ENCODE peak calls at places on chromosomes 6 and 20, in ten cellular contexts. One of them, this sample, is unnamed. For H3K36me3, the result is how much of the 10 kb centered on the place peaks cover.

GRCh38 chr20:54019127-54019526 is 51.3 kb downstream of the BCAS1 start:
- DNase-seq in endodermal cell: no peak
- DNase-seq in left ventricle myocardium inferior: no peak
- DNase-seq in body of pancreas: no peak
- DNase-seq in A673: no peak
- DNase-seq in CD8-positive, alpha-beta T cell: no peak
- DNase-seq in NT2/D1: no peak
- DNase-seq in iPS DF 6.9: no peak
- DNase-seq in GM23248: no peak
- DNase-seq in sigmoid colon: no peak
- DNase-seq in this sample: no peak

GRCh38 chr20:21521596-21522478 is 8.0 kb upstream of the NKX2-2 start:
- DNase-seq in GM23248: no peak
- DNase-seq in endodermal cell: peak
- DNase-seq in iPS DF 6.9: no peak
- DNase-seq in NT2/D1: no peak
- DNase-seq in left ventricle myocardium inferior: no peak
- DNase-seq in A673: peak
- DNase-seq in CD8-positive, alpha-beta T cell: no peak
- DNase-seq in sigmoid colon: no peak
- DNase-seq in body of pancreas: no peak
- DNase-seq in this sample: no peak

GRCh38 chr6:158149641-158150040 is 18.4 kb downstream of the SERAC1 start:
- DNase-seq in CD8-positive, alpha-beta T cell: no peak
- DNase-seq in body of pancreas: no peak
- DNase-seq in NT2/D1: no peak
- DNase-seq in A673: no peak
- DNase-seq in sigmoid colon: no peak
- DNase-seq in iPS DF 6.9: no peak
- DNase-seq in endodermal cell: no peak
- DNase-seq in GM23248: peak
- DNase-seq in left ventricle myocardium inferior: no peak
- DNase-seq in this sample: no peak

GRCh38 chr6:96787846-96788580 is 49.3 kb downstream of the GPR63 start:
- DNase-seq in iPS DF 6.9: peak
- DNase-seq in body of pancreas: no peak
- DNase-seq in NT2/D1: no peak
- DNase-seq in A673: no peak
- DNase-seq in CD8-positive, alpha-beta T cell: no peak
- DNase-seq in sigmoid colon: no peak
- DNase-seq in GM23248: no peak
- DNase-seq in endodermal cell: no peak
- DNase-seq in left ventricle myocardium inferior: no peak
- DNase-seq in this sample: no peak

GRCh38 chr6:43953794-43954310 is 173.4 kb downstream of the MRPL14 start:
- DNase-seq in A673: no peak
- DNase-seq in NT2/D1: no peak
- DNase-seq in GM23248: peak
- DNase-seq in body of pancreas: peak
- DNase-seq in CD8-positive, alpha-beta T cell: no peak
- DNase-seq in endodermal cell: peak
- DNase-seq in iPS DF 6.9: peak
- DNase-seq in left ventricle myocardium inferior: peak
- DNase-seq in sigmoid colon: no peak
- DNase-seq in this sample: no peak

GRCh38 chr6:16238057-16238657 is at the start of gene GMPR:
- DNase-seq in NT2/D1: no peak
- DNase-seq in body of pancreas: peak
- DNase-seq in endodermal cell: peak
- DNase-seq in sigmoid colon: peak
- DNase-seq in CD8-positive, alpha-beta T cell: peak
- DNase-seq in GM23248: peak
- DNase-seq in A673: peak
- DNase-seq in iPS DF 6.9: no peak
- DNase-seq in left ventricle myocardium inferior: peak
- DNase-seq in this sample: no peak

GRCh38 chr20:47847882-47848485 is 62.7 kb upstream of the SULF2 start:
- DNase-seq in A673: no peak
- DNase-seq in endodermal cell: no peak
- DNase-seq in sigmoid colon: no peak
- DNase-seq in left ventricle myocardium inferior: no peak
- DNase-seq in CD8-positive, alpha-beta T cell: no peak
- DNase-seq in body of pancreas: no peak
- DNase-seq in GM23248: no peak
- DNase-seq in iPS DF 6.9: no peak
- DNase-seq in NT2/D1: no peak
- DNase-seq in this sample: no peak

GRCh38 chr6:134816300-134816699 is 133.6 kb downstream of the ALDH8A1 start:
- DNase-seq in NT2/D1: no peak
- DNase-seq in body of pancreas: no peak
- DNase-seq in sigmoid colon: no peak
- DNase-seq in iPS DF 6.9: no peak
- DNase-seq in A673: peak
- DNase-seq in endodermal cell: no peak
- DNase-seq in left ventricle myocardium inferior: no peak
- DNase-seq in GM23248: no peak
- DNase-seq in CD8-positive, alpha-beta T cell: no peak
- DNase-seq in this sample: no peak

DNA sequence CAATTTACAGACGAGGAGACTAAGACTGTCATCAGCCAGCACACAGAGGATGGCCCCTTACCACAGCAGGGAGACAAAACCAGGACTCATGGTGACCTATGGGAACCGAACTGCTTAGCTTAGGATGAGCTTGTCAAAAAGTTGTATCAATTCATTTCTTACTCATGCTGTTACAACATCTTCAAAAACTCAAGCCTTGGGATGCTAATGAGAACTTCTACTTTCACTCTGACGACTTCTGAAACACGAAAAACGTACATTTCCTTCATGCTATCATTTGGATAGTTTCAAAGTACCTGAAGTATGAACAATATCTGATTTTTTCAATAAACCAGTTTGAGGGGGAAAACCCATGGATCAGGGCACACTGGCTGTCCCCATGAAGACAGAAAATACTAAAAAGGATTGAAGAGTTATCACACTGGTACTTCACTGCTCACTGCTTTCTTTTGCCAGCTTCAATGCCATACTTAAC is 31.9 kb downstream of the HIVEP2 start:
- DNase-seq in left ventricle myocardium inferior: no peak
- DNase-seq in body of pancreas: no peak
- DNase-seq in NT2/D1: no peak
- DNase-seq in GM23248: no peak
- DNase-seq in sigmoid colon: no peak
- DNase-seq in CD8-positive, alpha-beta T cell: no peak
- DNase-seq in iPS DF 6.9: no peak
- DNase-seq in endodermal cell: no peak
- DNase-seq in A673: no peak
- DNase-seq in this sample: no peak
- H3K4me3 ChIP-seq in left ventricle myocardium inferior: no peak
- H3K4me3 ChIP-seq in body of pancreas: no peak
- H3K4me3 ChIP-seq in NT2/D1: no peak
- H3K4me3 ChIP-seq in GM23248: no peak
- H3K4me3 ChIP-seq in sigmoid colon: no peak
- H3K4me3 ChIP-seq in CD8-positive, alpha-beta T cell: peak
- H3K4me3 ChIP-seq in iPS DF 6.9: no peak
- H3K4me3 ChIP-seq in endodermal cell: no peak
- H3K4me3 ChIP-seq in A673: no peak
- H3K4me3 ChIP-seq in this sample: no peak

GRCh38 chr6:5746392-5747140 is 260.2 kb downstream of the NRN1 start:
- DNase-seq in body of pancreas: no peak
- DNase-seq in CD8-positive, alpha-beta T cell: no peak
- DNase-seq in left ventricle myocardium inferior: no peak
- DNase-seq in NT2/D1: peak
- DNase-seq in sigmoid colon: no peak
- DNase-seq in GM23248: peak
- DNase-seq in iPS DF 6.9: no peak
- DNase-seq in endodermal cell: peak
- DNase-seq in A673: peak
- DNase-seq in this sample: no peak

GRCh38 chr6:5747379-5747778 is 259.3 kb downstream of the NRN1 start:
- DNase-seq in GM23248: no peak
- DNase-seq in endodermal cell: no peak
- DNase-seq in A673: no peak
- DNase-seq in sigmoid colon: no peak
- DNase-seq in CD8-positive, alpha-beta T cell: no peak
- DNase-seq in NT2/D1: no peak
- DNase-seq in body of pancreas: no peak
- DNase-seq in left ventricle myocardium inferior: no peak
- DNase-seq in iPS DF 6.9: no peak
- DNase-seq in this sample: no peak

GRCh38 chr6:5744497-5744896 is 262.2 kb downstream of the NRN1 start:
- DNase-seq in body of pancreas: no peak
- DNase-seq in iPS DF 6.9: no peak
- DNase-seq in NT2/D1: no peak
- DNase-seq in A673: no peak
- DNase-seq in GM23248: no peak
- DNase-seq in left ventricle myocardium inferior: no peak
- DNase-seq in sigmoid colon: no peak
- DNase-seq in CD8-positive, alpha-beta T cell: no peak
- DNase-seq in endodermal cell: no peak
- DNase-seq in this sample: no peak

GRCh38 chr6:5749016-5749665 is 257.6 kb downstream of the NRN1 start:
- DNase-seq in endodermal cell: no peak
- DNase-seq in body of pancreas: no peak
- DNase-seq in iPS DF 6.9: no peak
- DNase-seq in sigmoid colon: no peak
- DNase-seq in A673: no peak
- DNase-seq in left ventricle myocardium inferior: no peak
- DNase-seq in NT2/D1: no peak
- DNase-seq in GM23248: no peak
- DNase-seq in CD8-positive, alpha-beta T cell: no peak
- DNase-seq in this sample: no peak

DNA sequence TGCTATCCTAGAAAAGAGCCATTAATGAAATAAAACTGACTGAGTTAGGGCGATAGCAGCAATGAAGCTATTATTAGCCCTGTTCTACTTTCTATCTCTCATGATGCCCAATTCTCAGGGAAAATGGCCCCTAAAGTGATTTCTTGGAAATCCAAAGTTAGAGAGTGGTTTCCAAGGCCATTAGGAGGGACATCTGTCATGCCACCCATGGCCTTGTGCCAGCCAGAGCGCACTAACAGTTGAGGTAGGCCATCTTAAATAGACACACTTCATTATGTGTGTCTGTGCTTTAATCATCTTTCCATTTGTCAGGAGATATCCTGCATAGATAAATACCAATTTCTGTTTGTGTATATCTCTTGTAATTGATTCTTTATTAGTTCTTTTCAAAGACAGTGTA is 261.6 kb downstream of the NRN1 start:
- DNase-seq in body of pancreas: no peak
- DNase-seq in GM23248: no peak
- DNase-seq in NT2/D1: no peak
- DNase-seq in sigmoid colon: no peak
- DNase-seq in iPS DF 6.9: no peak
- DNase-seq in CD8-positive, alpha-beta T cell: no peak
- DNase-seq in left ventricle myocardium inferior: no peak
- DNase-seq in endodermal cell: no peak
- DNase-seq in A673: no peak
- DNase-seq in this sample: no peak
- H3K36me3 ChIP-seq in body of pancreas: under half
- H3K36me3 ChIP-seq in GM23248: under half
- H3K36me3 ChIP-seq in NT2/D1: under half
- H3K36me3 ChIP-seq in sigmoid colon: under half
- H3K36me3 ChIP-seq in iPS DF 6.9: under half
- H3K36me3 ChIP-seq in CD8-positive, alpha-beta T cell: under half
- H3K36me3 ChIP-seq in left ventricle myocardium inferior: under half
- H3K36me3 ChIP-seq in endodermal cell: under half
- H3K36me3 ChIP-seq in A673: under half
- H3K36me3 ChIP-seq in this sample: under half

GRCh38 chr6:34142046-34142445 is 3.8 kb downstream of the GRM4 start:
- DNase-seq in NT2/D1: no peak
- DNase-seq in left ventricle myocardium inferior: no peak
- DNase-seq in CD8-positive, alpha-beta T cell: no peak
- DNase-seq in A673: no peak
- DNase-seq in sigmoid colon: no peak
- DNase-seq in iPS DF 6.9: no peak
- DNase-seq in body of pancreas: no peak
- DNase-seq in endodermal cell: no peak
- DNase-seq in GM23248: no peak
- DNase-seq in this sample: no peak

GRCh38 chr6:34143884-34144580 is 1.9 kb downstream of the GRM4 start:
- DNase-seq in NT2/D1: peak
- DNase-seq in sigmoid colon: no peak
- DNase-seq in CD8-positive, alpha-beta T cell: peak
- DNase-seq in A673: peak
- DNase-seq in GM23248: peak
- DNase-seq in iPS DF 6.9: no peak
- DNase-seq in body of pancreas: no peak
- DNase-seq in endodermal cell: peak
- DNase-seq in left ventricle myocardium inferior: no peak
- DNase-seq in this sample: no peak

GRCh38 chr6:34144581-34145160 is 1.2 kb downstream of the GRM4 start:
- DNase-seq in endodermal cell: peak
- DNase-seq in iPS DF 6.9: no peak
- DNase-seq in left ventricle myocardium inferior: no peak
- DNase-seq in A673: no peak
- DNase-seq in NT2/D1: no peak
- DNase-seq in CD8-positive, alpha-beta T cell: no peak
- DNase-seq in sigmoid colon: no peak
- DNase-seq in body of pancreas: no peak
- DNase-seq in GM23248: peak
- DNase-seq in this sample: no peak

GRCh38 chr6:34142599-34142998 is 3.3 kb downstream of the GRM4 start:
- DNase-seq in A673: no peak
- DNase-seq in left ventricle myocardium inferior: no peak
- DNase-seq in GM23248: no peak
- DNase-seq in iPS DF 6.9: no peak
- DNase-seq in sigmoid colon: no peak
- DNase-seq in NT2/D1: no peak
- DNase-seq in endodermal cell: peak
- DNase-seq in body of pancreas: no peak
- DNase-seq in CD8-positive, alpha-beta T cell: no peak
- DNase-seq in this sample: no peak

DNA sequence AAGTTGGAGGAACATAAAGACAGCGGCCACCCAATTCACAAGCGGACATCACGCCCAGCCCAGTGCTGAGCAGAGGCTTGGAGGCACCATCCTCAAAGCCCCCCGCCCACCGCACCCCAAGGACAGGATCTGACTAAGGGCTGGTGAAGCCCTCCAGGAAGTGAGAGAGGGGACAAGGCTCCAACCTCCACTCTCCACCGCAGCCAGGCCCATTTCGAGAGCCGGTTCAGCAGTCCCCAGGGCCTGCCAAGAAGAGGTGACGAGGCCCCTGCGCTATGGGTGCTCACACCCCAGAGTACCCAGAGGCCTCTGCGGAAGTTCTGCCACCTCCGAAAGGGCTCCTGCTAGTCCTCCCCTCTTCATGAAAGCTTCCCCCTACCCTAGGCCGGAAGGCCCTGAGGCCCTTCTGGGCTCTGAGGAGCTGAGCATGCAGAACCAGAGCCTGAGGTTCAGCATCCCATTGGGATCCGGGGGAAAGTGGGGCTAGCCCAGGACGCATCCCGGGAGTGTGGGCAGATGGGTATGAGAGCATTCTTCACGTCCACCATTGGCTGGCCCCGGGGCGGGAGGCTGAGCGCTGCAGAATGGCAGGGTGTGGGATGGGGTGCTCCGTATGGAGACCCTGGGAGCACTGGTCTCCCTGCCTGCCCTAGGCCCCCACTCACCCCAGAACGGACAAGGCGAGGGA is 2.5 kb downstream of the GRM4 start:
- DNase-seq in body of pancreas: no peak
- DNase-seq in GM23248: no peak
- DNase-seq in sigmoid colon: no peak
- DNase-seq in NT2/D1: no peak
- DNase-seq in left ventricle myocardium inferior: no peak
- DNase-seq in CD8-positive, alpha-beta T cell: no peak
- DNase-seq in endodermal cell: peak
- DNase-seq in A673: no peak
- DNase-seq in iPS DF 6.9: no peak
- DNase-seq in this sample: no peak
- H3K4me3 ChIP-seq in body of pancreas: no peak
- H3K4me3 ChIP-seq in GM23248: no peak
- H3K4me3 ChIP-seq in sigmoid colon: no peak
- H3K4me3 ChIP-seq in NT2/D1: peak
- H3K4me3 ChIP-seq in left ventricle myocardium inferior: peak
- H3K4me3 ChIP-seq in CD8-positive, alpha-beta T cell: peak
- H3K4me3 ChIP-seq in endodermal cell: peak
- H3K4me3 ChIP-seq in A673: no peak
- H3K4me3 ChIP-seq in iPS DF 6.9: peak
- H3K4me3 ChIP-seq in this sample: peak

GRCh38 chr20:37218976-37219375 is 39.6 kb upstream of the MROH8 start:
- DNase-seq in A673: no peak
- DNase-seq in body of pancreas: no peak
- DNase-seq in CD8-positive, alpha-beta T cell: no peak
- DNase-seq in left ventricle myocardium inferior: no peak
- DNase-seq in GM23248: no peak
- DNase-seq in endodermal cell: no peak
- DNase-seq in NT2/D1: no peak
- DNase-seq in sigmoid colon: no peak
- DNase-seq in iPS DF 6.9: no peak
- DNase-seq in this sample: no peak

GRCh38 chr20:37218431-37218830 is 39.1 kb upstream of the MROH8 start:
- DNase-seq in A673: no peak
- DNase-seq in left ventricle myocardium inferior: no peak
- DNase-seq in NT2/D1: no peak
- DNase-seq in iPS DF 6.9: no peak
- DNase-seq in GM23248: peak
- DNase-seq in sigmoid colon: no peak
- DNase-seq in body of pancreas: no peak
- DNase-seq in CD8-positive, alpha-beta T cell: no peak
- DNase-seq in endodermal cell: no peak
- DNase-seq in this sample: no peak

GRCh38 chr20:37220796-37221195 is 40.8 kb downstream of the GHRH start:
- DNase-seq in left ventricle myocardium inferior: no peak
- DNase-seq in NT2/D1: no peak
- DNase-seq in CD8-positive, alpha-beta T cell: no peak
- DNase-seq in iPS DF 6.9: no peak
- DNase-seq in sigmoid colon: no peak
- DNase-seq in endodermal cell: no peak
- DNase-seq in body of pancreas: no peak
- DNase-seq in GM23248: peak
- DNase-seq in A673: no peak
- DNase-seq in this sample: no peak

GRCh38 chr20:37222086-37222485 is 39.5 kb downstream of the GHRH start:
- DNase-seq in GM23248: no peak
- DNase-seq in sigmoid colon: no peak
- DNase-seq in NT2/D1: no peak
- DNase-seq in iPS DF 6.9: no peak
- DNase-seq in endodermal cell: no peak
- DNase-seq in CD8-positive, alpha-beta T cell: no peak
- DNase-seq in body of pancreas: no peak
- DNase-seq in A673: no peak
- DNase-seq in left ventricle myocardium inferior: no peak
- DNase-seq in this sample: no peak

GRCh38 chr20:37220255-37220654 is 40.9 kb upstream of the MROH8 start:
- DNase-seq in GM23248: no peak
- DNase-seq in A673: no peak
- DNase-seq in endodermal cell: no peak
- DNase-seq in iPS DF 6.9: no peak
- DNase-seq in NT2/D1: no peak
- DNase-seq in left ventricle myocardium inferior: no peak
- DNase-seq in sigmoid colon: no peak
- DNase-seq in CD8-positive, alpha-beta T cell: no peak
- DNase-seq in body of pancreas: no peak
- DNase-seq in this sample: no peak
- H3K36me3 ChIP-seq in GM23248: under half
- H3K36me3 ChIP-seq in A673: half or more
- H3K36me3 ChIP-seq in endodermal cell: half or more
- H3K36me3 ChIP-seq in iPS DF 6.9: under half
- H3K36me3 ChIP-seq in NT2/D1: half or more
- H3K36me3 ChIP-seq in left ventricle myocardium inferior: half or more
- H3K36me3 ChIP-seq in sigmoid colon: under half
- H3K36me3 ChIP-seq in CD8-positive, alpha-beta T cell: under half
- H3K36me3 ChIP-seq in body of pancreas: under half
- H3K36me3 ChIP-seq in this sample: under half